ENCODE peak calls at places on chromosomes 13 and 19, in four cellular contexts. A, K, U and G are unnamed samples.

GRCh38 chr19:35902870-35903475 is 644 bp downstream of the HCST start:
- DNase-seq in K (no peak), A (no peak), U (no peak), G (no peak)

GRCh38 chr13:103291693-103292572 is 225.7 kb upstream of the SLC10A2 start:
- DNase-seq in A (no peak), U (no peak), K (no peak), G (no peak)

GRCh38 chr13:111630411-111630810 is 310.0 kb downstream of the TEX29 start:
- DNase-seq in K (no peak), U (no peak), A (no peak), G (no peak)

GRCh38 chr13:100436099-100436498 is 152.5 kb downstream of the GGACT start:
- DNase-seq in U (no peak), K (no peak), A (no peak), G (no peak)

GRCh38 chr13:20191311-20191901 is 1.3 kb downstream of the GJB2 start:
- DNase-seq in U (no peak), K (no peak), A (peak; percentile 83), G (no peak)

GRCh38 chr13:99087954-99088491 is 110.2 kb upstream of the DOCK9 start:
- DNase-seq in A (no peak), K (no peak), U (peak; percentile 27), G (peak; percentile 40)

GRCh38 chr13:32001392-32001768 is 30.2 kb upstream of the FRY start:
- DNase-seq in K (no peak), U (peak; percentile 84), A (peak; percentile 58), G (no peak)

GRCh38 chr19:7519411-7520130 is 2.9 kb upstream of the MCOLN1 start:
- DNase-seq in A (no peak), U (no peak), K (no peak), G (no peak)

GRCh38 chr19:38547446-38547845 is 70.3 kb downstream of the MAP4K1 start:
- DNase-seq in U (no peak), A (no peak), K (no peak), G (no peak)

GRCh38 chr13:79128158-79128557 is 277.9 kb downstream of the RBM26 start:
- DNase-seq in U (no peak), A (peak; percentile 60), K (no peak), G (no peak)

GRCh38 chr13:49400755-49401659 is 42.9 kb downstream of the CAB39L start:
- DNase-seq in K (no peak), A (peak; percentile 45), U (peak; percentile 9), G (no peak)

GRCh38 chr19:33960566-33960965 is 163.9 kb downstream of the KCTD15 start:
- DNase-seq in U (no peak), K (no peak), A (no peak), G (no peak)

GRCh38 chr13:113765241-113765910 is 6.3 kb downstream of the TMEM255B start:
- DNase-seq in A (peak; percentile 40), K (no peak), U (no peak), G (no peak)

GRCh38 chr13:28349901-28350654 is 144.8 kb downstream of the FLT1 start:
- DNase-seq in A (no peak), U (no peak), K (no peak), G (no peak)

GRCh38 chr13:46648166-46648607 is 95.2 kb downstream of the LRCH1 start:
- DNase-seq in U (no peak), K (no peak), A (peak; percentile 69), G (peak; percentile 56)

GRCh38 chr13:74070065-74070464 is 64.1 kb downstream of the KLF12 start:
- DNase-seq in A (no peak), U (no peak), K (no peak), G (no peak)

GRCh38 chr19:8323781-8324185 is 2.5 kb downstream of the RPS28 start:
- DNase-seq in U (no peak), A (no peak), K (no peak), G (no peak)

GRCh38 chr13:44052843-44053607 is 173.3 kb downstream of the LACC1 start:
- DNase-seq in U (no peak), K (no peak), A (peak; percentile 32), G (peak; percentile 18)

GRCh38 chr19:16316506-16316882 is 8.1 kb upstream of the KLF2 start:
- DNase-seq in K (no peak), U (no peak), A (no peak), G (no peak)

GRCh38 chr13:40599146-40599545 is 67.3 kb downstream of the FOXO1 start:
- DNase-seq in K (no peak), A (no peak), U (no peak), G (no peak)

GRCh38 chr13:102322211-102322610 is 79.6 kb downstream of the FGF14 start:
- DNase-seq in U (no peak), K (no peak), A (no peak), G (no peak)

GRCh38 chr13:75836441-75836840 is 200.3 kb downstream of the LMO7 start:
- DNase-seq in A (no peak), U (no peak), K (peak; percentile 55), G (no peak)

GRCh38 chr19:6259312-6259861 is 20.4 kb downstream of the MLLT1 start:
- DNase-seq in K (no peak), U (no peak), A (peak; percentile 24), G (no peak)

GRCh38 chr19:10888421-10888866 is 17.1 kb downstream of the CARM1 start:
- DNase-seq in A (no peak), U (peak; percentile 54), K (no peak), G (peak; percentile 76)

GRCh38 chr13:50715402-50716146 is 127.9 kb downstream of the DLEU7 start:
- DNase-seq in A (no peak), K (no peak), U (no peak), G (no peak)

GRCh38 chr19:44585371-44586141 is 27.8 kb upstream of the IGSF23 start:
- DNase-seq in A (peak; percentile 42), K (no peak), U (no peak), G (no peak)
- TF ChIP-seq CTCF in A (peak; percentile 14), K (no peak), U (no peak), G (no peak)

GRCh38 chr13:65926750-65927171 is 1303.4 kb downstream of the PCDH9 start:
- DNase-seq in A (no peak), U (no peak), K (no peak), G (peak; percentile 33)
- TF ChIP-seq CTCF in A (no peak), U (no peak), K (no peak), G (no peak)

DNA sequence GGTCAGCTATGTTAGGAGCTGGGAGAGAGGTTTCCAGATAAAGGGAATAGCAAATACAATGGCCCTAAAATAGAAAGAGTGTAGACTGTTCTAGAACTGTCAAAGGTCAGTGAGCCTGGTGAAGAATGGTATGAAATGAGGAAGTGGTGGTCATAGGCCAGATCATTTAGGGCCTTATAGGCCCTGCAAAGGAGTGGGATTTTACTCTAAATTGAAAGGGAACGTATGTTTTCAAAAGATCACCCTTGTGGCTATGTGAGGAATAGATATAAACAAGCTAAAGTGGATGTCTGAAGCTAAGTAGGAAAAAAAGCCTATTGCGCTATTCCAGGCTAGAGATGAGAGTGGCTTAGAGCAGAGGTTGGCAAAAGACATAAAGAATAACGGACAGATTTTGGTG is 70.7 kb upstream of the TDRD3 start:
- DNase-seq in U (no peak), K (no peak), A (no peak), G (no peak)
- TF ChIP-seq CTCF in U (no peak), K (no peak), A (no peak), G (no peak)

DNA sequence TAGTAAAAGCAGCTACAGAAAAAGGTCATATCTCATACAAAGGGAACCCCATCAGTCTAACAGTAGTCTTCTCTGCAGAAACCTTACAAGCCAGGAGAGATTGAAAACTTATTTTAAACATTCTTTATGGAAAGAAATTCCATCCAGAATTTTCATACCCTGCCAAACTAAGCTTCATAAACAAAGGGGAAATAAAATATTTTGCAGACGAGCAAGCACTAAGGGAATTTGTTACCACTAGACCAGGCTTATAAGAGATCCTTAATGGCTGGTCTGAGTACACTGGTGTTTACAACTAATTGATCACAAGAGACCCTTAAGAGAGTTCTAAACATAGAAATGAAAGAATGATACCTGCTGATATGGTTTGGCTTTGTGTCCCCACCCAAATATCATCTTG is 128.6 kb upstream of the TNFSF11 start:
- DNase-seq in U (no peak), A (no peak), K (no peak), G (no peak)
- TF ChIP-seq CTCF in U (no peak), A (no peak), K (no peak), G (no peak)

GRCh38 chr19:44719262-44719701 is 20.3 kb downstream of the CEACAM16 start:
- DNase-seq in K (no peak), A (no peak), U (no peak), G (no peak)
- TF ChIP-seq CTCF in K (no peak), A (no peak), U (no peak), G (no peak)

GRCh38 chr19:52369463-52370340 is at the start of gene ZNF880:
- DNase-seq in K (peak; percentile 91), A (peak; percentile 90), U (peak; percentile 80), G (peak; percentile 97)
- TF ChIP-seq CTCF in K (peak; percentile 14), A (no peak), U (no peak), G (no peak)